ENCODE peak calls at places on chromosomes 1 and 21, in seven cellular contexts. S is esophagus squamous epithelium, H is transverse colon, Z is adrenal gland, Q is stomach, P is A549, J is Peyer's patch. C is an unnamed sample.

GRCh38 chr1:95406279-95406678 is 172.3 kb downstream of the RWDD3 start:
- DNase-seq in P (no peak), H (no peak), Z (no peak), Q (no peak), S (no peak), J (no peak), C (no peak)

GRCh38 chr1:201214886-201215285 is 24.3 kb downstream of the IGFN1 start:
- DNase-seq in S (no peak), H (no peak), J (no peak), Q (peak), P (no peak), Z (peak), C (peak)

GRCh38 chr1:175863291-175864050 is 120.1 kb upstream of the TNR start:
- DNase-seq in Q (no peak), J (no peak), P (no peak), Z (no peak), S (no peak), H (no peak), C (no peak)

GRCh38 chr1:70284366-70284765 is 63.2 kb downstream of the SRSF11 start:
- DNase-seq in Q (no peak), S (no peak), P (no peak), J (no peak), H (no peak), Z (no peak), C (no peak)

GRCh38 chr1:12326986-12327385 is 97.2 kb downstream of the VPS13D start:
- DNase-seq in S (no peak), J (no peak), H (no peak), P (no peak), Z (no peak), Q (no peak), C (no peak)

GRCh38 chr1:232767381-232768074 is 37.7 kb upstream of the MAP10 start:
- DNase-seq in P (peak), Z (peak), Q (peak), H (peak), S (no peak), J (peak), C (peak)

GRCh38 chr21:44800103-44800502 is 1.5 kb downstream of the UBE2G2 start:
- DNase-seq in S (no peak), J (no peak), H (no peak), Q (peak), Z (no peak), P (peak), C (no peak)

GRCh38 chr1:9317591-9318331 is 25.1 kb downstream of the SPSB1 start:
- DNase-seq in S (no peak), H (peak), Z (no peak), P (peak), J (no peak), Q (no peak), C (peak)

GRCh38 chr21:43611598-43612369 is 47.5 kb downstream of the HSF2BP start:
- DNase-seq in J (peak), P (peak), S (no peak), Z (peak), H (peak), Q (peak), C (no peak)

GRCh38 chr1:94239796-94240195 is 2.4 kb upstream of the ARHGAP29 start:
- DNase-seq in Q (no peak), P (no peak), J (no peak), H (no peak), S (no peak), Z (no peak), C (no peak)

GRCh38 chr1:205416326-205416725 is 5.5 kb downstream of the LEMD1 start:
- DNase-seq in Q (no peak), J (no peak), S (no peak), H (no peak), Z (no peak), P (no peak), C (peak)

GRCh38 chr21:44749759-44750674 is 38.6 kb upstream of the TSPEAR start:
- DNase-seq in H (no peak), S (no peak), J (no peak), Q (no peak), Z (no peak), P (no peak), C (no peak)

GRCh38 chr1:246319111-246319510 is 188.0 kb downstream of the SMYD3 start:
- DNase-seq in P (no peak), H (no peak), J (no peak), Q (no peak), Z (no peak), S (no peak), C (no peak)

GRCh38 chr1:1669468-1670440 is 10.9 kb upstream of the CDK11B start:
- DNase-seq in Z (no peak), S (no peak), P (no peak), H (no peak), Q (peak), J (no peak), C (no peak)

GRCh38 chr1:109438798-109439297 is 12.6 kb upstream of the PSMA5 start:
- DNase-seq in J (no peak), S (no peak), P (peak), Q (no peak), Z (peak), H (no peak), C (no peak)

GRCh38 chr1:55334797-55335196 is 119.6 kb upstream of the USP24 start:
- DNase-seq in P (no peak), Q (no peak), J (no peak), S (no peak), H (no peak), Z (no peak), C (no peak)

GRCh38 chr1:189349600-189349999 is 1128.1 kb downstream of the BRINP3 start:
- DNase-seq in S (no peak), Z (no peak), J (no peak), P (no peak), Q (no peak), H (no peak), C (no peak)

GRCh38 chr1:54768093-54768492 is 3.8 kb upstream of the PARS2 start:
- DNase-seq in S (no peak), J (no peak), P (peak), Q (peak), H (peak), Z (no peak), C (no peak)

GRCh38 chr1:205770618-205771017 is 4.7 kb downstream of the RAB29 start:
- DNase-seq in P (no peak), H (no peak), Z (no peak), S (no peak), J (no peak), Q (no peak), C (no peak)

GRCh38 chr1:3668585-3669300 is 16.4 kb downstream of the TP73 start:
- DNase-seq in Z (peak), Q (peak), H (peak), P (peak), S (no peak), J (peak), C (no peak)

GRCh38 chr1:30161953-30162352 is 561.4 kb downstream of the MATN1 start:
- DNase-seq in Q (no peak), H (no peak), J (no peak), Z (no peak), S (no peak), P (no peak), C (no peak)

GRCh38 chr1:177546346-177546745 is 375.6 kb downstream of the BRINP2 start:
- DNase-seq in J (no peak), Q (no peak), H (no peak), P (no peak), S (no peak), Z (no peak), C (no peak)

GRCh38 chr1:207805841-207806421 is 54.1 kb downstream of the CD46 start:
- DNase-seq in Q (peak), Z (peak), P (peak), J (no peak), H (peak), S (no peak), C (peak)

GRCh38 chr1:150165622-150166612 is 16.2 kb downstream of the PLEKHO1 start:
- DNase-seq in Z (peak), Q (peak), J (no peak), H (peak), P (peak), S (no peak), C (no peak)

DNA sequence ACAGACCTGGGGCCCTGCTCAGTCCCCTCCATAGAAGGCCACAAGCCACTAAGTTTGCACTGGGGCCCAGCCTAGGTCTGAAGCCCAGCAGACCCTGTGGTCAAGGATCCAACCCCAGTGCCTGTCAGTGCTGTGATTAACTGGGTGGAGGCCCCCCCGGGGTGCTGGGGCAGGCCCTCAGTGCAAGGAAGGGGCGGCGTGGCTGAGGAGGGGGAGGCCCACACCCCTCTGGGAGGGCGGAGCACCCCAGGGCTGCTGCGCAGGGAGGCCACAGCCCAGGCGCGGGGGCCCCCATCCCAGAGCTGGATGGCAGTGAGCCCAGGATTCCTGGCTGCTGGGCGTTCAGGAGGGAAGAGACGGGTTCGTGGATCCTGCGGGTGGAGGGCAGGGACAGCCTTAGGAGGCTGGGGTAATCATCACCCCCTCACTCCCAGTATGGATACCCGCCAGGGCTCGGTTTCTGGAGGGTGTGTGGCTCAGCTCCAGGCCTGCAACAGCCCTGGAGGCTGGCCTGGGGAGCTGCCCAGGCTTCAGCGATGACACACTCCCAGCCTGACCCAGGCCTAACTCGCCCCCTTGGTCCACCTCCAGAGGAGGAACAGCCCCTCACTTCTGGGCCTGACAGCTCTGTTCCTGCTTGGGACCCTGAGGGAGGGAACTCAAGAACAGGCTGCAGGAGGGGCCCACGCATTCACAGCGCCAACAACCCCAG is 884 bp downstream of the GJC2 start:
- DNase-seq in S (no peak), Q (no peak), P (no peak), Z (peak), H (peak), J (peak), C (peak)
- TF ChIP-seq POLR2A in S (no peak), Q (no peak), P (no peak), Z (no peak), H (no peak), J (no peak), C (no peak)

GRCh38 chr1:181088079-181089016 is at the start of gene IER5:
- DNase-seq in Q (peak), H (peak), S (peak), P (peak), Z (peak), J (peak), C (peak)

GRCh38 chr1:181086926-181087325 is 1.6 kb upstream of the IER5 start:
- DNase-seq in S (no peak), Z (no peak), Q (no peak), J (no peak), H (no peak), P (peak), C (peak)

GRCh38 chr1:181089017-181089776 is 697 bp downstream of the IER5 start:
- DNase-seq in P (no peak), H (peak), S (no peak), Q (peak), J (no peak), Z (peak), C (no peak)

GRCh38 chr1:181089777-181090505 is 1.4 kb downstream of the IER5 start:
- DNase-seq in Q (peak), J (peak), Z (peak), S (no peak), P (no peak), H (peak), C (peak)

DNA sequence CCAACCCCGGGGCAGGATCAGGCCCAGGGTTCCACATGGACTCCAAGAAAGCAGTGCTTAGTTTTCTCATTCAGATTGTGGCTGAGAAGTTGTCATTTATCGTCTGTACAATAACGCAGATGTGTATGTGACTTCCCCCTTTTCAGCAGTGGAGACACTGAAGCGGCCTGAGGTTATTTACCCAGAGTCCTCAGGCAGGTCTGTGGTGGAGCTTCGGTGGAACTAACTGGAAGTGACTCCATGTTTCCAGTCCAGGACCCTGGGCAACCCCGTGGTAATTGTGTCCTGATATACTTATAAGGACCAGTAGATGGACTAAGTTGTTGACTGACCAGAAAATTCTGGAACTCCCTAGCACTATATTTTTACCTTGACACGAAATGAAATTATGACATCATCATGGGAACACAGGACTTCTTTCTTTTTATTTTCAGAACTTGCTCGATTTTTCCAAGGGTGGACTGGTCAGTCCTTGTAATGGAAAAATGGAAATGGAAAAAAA is 1.0 kb upstream of the IER5 start:
- DNase-seq in S (no peak), P (peak), Z (no peak), H (no peak), J (no peak), Q (no peak), C (peak)
- H3K4me3 ChIP-seq in S (no peak), P (peak), Z (no peak), H (no peak), J (no peak), Q (no peak), C (no peak)

DNA sequence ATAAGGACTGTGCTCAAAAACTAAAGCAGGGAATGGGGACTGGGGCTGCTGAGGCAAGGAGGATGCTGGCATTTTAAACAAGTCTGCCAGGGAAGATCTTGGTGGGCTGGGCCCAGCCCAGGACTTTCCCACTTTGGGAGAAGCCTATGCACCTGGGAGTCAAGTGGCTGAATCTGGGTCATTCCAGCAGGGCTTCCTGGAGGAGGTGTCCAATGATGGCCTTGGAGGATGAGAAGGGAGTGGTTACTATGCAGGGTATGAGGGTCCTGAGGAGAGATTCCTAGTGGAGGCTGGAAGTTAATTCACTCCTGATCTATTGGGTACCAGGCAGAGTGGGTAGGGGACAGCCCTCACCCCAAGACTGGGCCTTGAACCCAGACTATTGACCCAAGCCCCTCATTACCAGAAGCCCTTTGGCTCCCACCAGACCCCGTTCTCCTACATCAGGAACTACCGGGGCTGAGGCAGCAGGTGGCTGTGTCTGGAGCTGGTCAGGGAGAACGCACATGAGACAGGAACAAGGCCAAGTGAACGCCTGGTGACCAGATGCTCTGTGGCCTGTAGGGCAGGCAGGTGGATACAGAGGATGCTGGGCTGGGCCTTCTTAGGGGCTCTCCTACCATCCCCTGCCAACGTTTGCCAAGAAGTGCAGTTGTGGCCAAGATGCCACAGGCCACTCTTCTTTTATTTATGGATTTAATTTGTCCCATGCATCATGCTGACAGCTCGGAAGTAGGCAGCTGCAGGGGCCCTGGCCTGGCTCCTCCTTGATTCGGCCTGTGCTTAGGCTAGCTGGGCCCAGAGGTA is 18.3 kb upstream of the LRP8 start:
- DNase-seq in Q (peak), S (no peak), J (peak), H (no peak), Z (peak), P (no peak), C (no peak)
- TF ChIP-seq CTCF in Q (no peak), S (no peak), J (no peak), H (no peak), Z (no peak), P (no peak), C (no peak)

DNA sequence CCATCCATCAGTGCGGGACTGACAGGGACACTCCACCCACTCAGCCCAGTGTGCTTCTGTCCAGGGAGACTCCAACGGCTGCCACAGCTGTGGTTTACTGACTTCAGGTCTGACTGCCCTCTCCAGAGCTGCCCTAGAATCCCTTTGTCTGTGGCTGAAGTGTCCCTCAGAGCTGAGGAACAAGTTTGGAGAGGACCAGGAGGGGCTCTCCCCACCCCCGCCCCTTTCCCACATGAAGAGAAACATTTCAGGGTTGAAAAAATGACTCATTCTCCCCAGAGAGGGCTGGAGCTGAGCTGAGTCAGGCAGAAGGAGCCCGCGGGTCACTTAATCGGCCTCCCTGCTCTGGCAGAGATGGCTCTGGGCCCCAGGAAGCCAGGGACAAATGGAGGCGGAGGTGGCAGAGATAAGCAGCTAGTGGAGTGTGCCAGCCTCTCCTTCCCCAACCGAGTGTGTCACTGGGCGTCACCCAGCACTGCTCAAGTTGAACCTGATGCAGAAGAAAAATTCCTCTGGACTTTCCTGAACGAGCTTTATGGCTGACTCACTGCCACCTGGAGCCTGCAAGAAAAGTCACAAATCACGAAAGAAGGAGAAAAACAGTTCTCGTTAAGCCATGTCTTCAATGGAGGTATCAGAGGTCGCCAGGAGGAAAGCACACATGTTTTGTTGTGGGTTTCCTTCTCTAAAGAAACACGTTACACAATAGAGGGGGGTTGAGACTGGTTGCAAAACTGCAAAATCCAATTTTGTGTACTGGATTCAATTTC is 34.3 kb upstream of the ECE1 start:
- DNase-seq in S (no peak), Z (peak), H (peak), J (peak), P (peak), Q (peak), C (peak)
- TF ChIP-seq POLR2A in S (no peak), Z (peak), H (peak), J (no peak), P (no peak), Q (no peak), C (no peak)

DNA sequence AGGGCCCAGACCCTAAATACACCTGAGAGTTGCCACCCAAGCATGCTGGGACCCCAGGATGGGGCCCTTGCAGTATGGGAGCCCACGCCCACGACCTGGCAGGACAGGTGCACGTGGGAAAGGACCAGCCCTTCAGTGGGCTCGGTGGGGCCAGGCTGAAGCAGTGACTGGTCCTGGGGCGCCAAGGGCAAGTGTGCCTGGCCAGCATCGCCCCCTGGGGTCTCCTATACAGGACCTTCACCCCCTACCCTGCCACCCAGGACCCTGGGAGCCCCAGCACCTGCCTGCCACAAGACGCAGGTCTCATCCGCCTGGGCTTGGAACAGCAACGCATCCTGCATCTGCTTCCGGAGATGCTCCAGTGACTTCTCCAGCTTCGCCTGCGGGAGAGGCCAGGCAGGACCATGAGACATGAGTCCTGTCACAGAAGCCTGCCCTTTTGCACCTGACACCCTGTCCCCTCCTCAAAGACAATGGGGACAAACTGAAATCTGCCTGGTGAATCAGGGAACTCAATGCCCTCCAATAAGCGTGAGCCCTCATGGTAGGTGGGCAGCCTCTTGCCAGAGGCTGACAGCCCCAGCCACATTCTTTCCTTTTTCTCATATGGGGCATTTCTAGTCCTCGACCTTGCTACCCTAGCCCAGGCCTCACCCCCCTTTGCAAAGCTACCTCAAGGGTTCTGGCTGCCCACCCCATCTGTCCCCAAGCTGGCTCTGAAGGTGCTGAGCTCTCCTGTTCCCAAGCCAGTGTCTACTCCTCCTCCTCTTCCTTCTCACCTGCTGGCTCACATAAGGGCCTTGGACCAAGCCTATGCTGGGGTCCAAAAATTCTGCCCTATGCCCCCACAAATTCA is 4.6 kb downstream of the TRIM11 start:
- DNase-seq in S (no peak), Z (no peak), Q (no peak), H (no peak), P (no peak), J (no peak), C (no peak)
- H3K4me3 ChIP-seq in S (no peak), Z (no peak), Q (no peak), H (no peak), P (no peak), J (no peak), C (no peak)

C was measured in lower leg skin.